ENCODE peak calls at places on chromosomes 16 and 17, in five cellular contexts. One of them, this sample, is unnamed.

GRCh38 chr16:80946481-80946880 is 60.2 kb downstream of the CMC2 start:
- DNase-seq in Calu3: no peak
- DNase-seq in neural crest cell: no peak
- DNase-seq in dermis microvascular lymphatic vessel endothelial cell: no peak
- DNase-seq in CD8-positive, alpha-beta memory T cell: no peak
- DNase-seq in this sample: no peak

GRCh38 chr17:15663691-15664090 is 20.4 kb downstream of the TRIM16 start:
- DNase-seq in neural crest cell: no peak
- DNase-seq in CD8-positive, alpha-beta memory T cell: no peak
- DNase-seq in Calu3: no peak
- DNase-seq in dermis microvascular lymphatic vessel endothelial cell: no peak
- DNase-seq in this sample: no peak

GRCh38 chr17:80498242-80498919 is 22.0 kb upstream of the NPTX1 start:
- DNase-seq in Calu3: no peak
- DNase-seq in dermis microvascular lymphatic vessel endothelial cell: peak; percentile 39
- DNase-seq in neural crest cell: peak; percentile 48
- DNase-seq in CD8-positive, alpha-beta memory T cell: no peak
- DNase-seq in this sample: no peak

GRCh38 chr16:86189934-86190333 is 291.0 kb downstream of the IRF8 start:
- DNase-seq in dermis microvascular lymphatic vessel endothelial cell: no peak
- DNase-seq in CD8-positive, alpha-beta memory T cell: no peak
- DNase-seq in neural crest cell: no peak
- DNase-seq in Calu3: no peak
- DNase-seq in this sample: no peak

GRCh38 chr16:21597571-21598030 is 1.8 kb upstream of the METTL9 start:
- DNase-seq in dermis microvascular lymphatic vessel endothelial cell: no peak
- DNase-seq in CD8-positive, alpha-beta memory T cell: no peak
- DNase-seq in Calu3: no peak
- DNase-seq in neural crest cell: no peak
- DNase-seq in this sample: no peak

GRCh38 chr17:35890774-35891155 is 10.6 kb upstream of the CCL5 start:
- DNase-seq in Calu3: no peak
- DNase-seq in CD8-positive, alpha-beta memory T cell: peak; percentile 92
- DNase-seq in neural crest cell: no peak
- DNase-seq in dermis microvascular lymphatic vessel endothelial cell: no peak
- DNase-seq in this sample: no peak

GRCh38 chr16:50326835-50327465 is 41.8 kb downstream of the BRD7 start:
- DNase-seq in CD8-positive, alpha-beta memory T cell: peak; percentile 78
- DNase-seq in dermis microvascular lymphatic vessel endothelial cell: no peak
- DNase-seq in neural crest cell: no peak
- DNase-seq in Calu3: no peak
- DNase-seq in this sample: no peak

GRCh38 chr16:89200850-89201466 is 621 bp upstream of the SLC22A31 start:
- DNase-seq in CD8-positive, alpha-beta memory T cell: no peak
- DNase-seq in neural crest cell: no peak
- DNase-seq in Calu3: no peak
- DNase-seq in dermis microvascular lymphatic vessel endothelial cell: no peak
- DNase-seq in this sample: no peak

This sample was measured in LoVo.